ENCODE peak calls at places on chromosomes 1 and 21, in eight cellular contexts. T is breast epithelium; D is K562; W is SK-N-SH; V is tibial artery; G is psoas muscle; F is lung; H is CD8-positive, alpha-beta T cell. O is an unnamed sample.
A peak's percentile ranks its signal among the peaks of the same experiment; 100 is the strongest.

GRCh38 chr1:234114648-234115307 is 210.3 kb downstream of the SLC35F3 start:
- DNase-seq in T (peak; percentile 18), D (peak; percentile 35), W (peak; percentile 54), V (peak; percentile 33), G (no peak), F (no peak), H (no peak), O (peak; percentile 10)

GRCh38 chr1:156860113-156860638 is 489 bp upstream of the NTRK1 start:
- DNase-seq in T (no peak), D (peak; percentile 80), W (peak; percentile 87), V (no peak), G (peak; percentile 73), F (no peak), H (peak; percentile 48), O (peak; percentile 30)

GRCh38 chr1:28091043-28091781 is 2.8 kb upstream of the EYA3 start:
- DNase-seq in T (peak; percentile 51), D (peak; percentile 62), W (peak; percentile 54), V (peak; percentile 68), G (peak; percentile 72), F (peak; percentile 79), H (peak; percentile 67), O (peak; percentile 88)

GRCh38 chr1:32398401-32398800 is 4.2 kb upstream of the BSDC1 start:
- DNase-seq in T (no peak), D (no peak), W (no peak), V (no peak), G (no peak), F (no peak), H (no peak), O (no peak)

GRCh38 chr1:79193211-79194079 is 186.9 kb upstream of the ADGRL4 start:
- DNase-seq in T (no peak), D (no peak), W (no peak), V (no peak), G (no peak), F (no peak), H (no peak), O (no peak)

GRCh38 chr21:15749868-15750174 is 20.0 kb downstream of the USP25 start:
- DNase-seq in T (no peak), D (no peak), W (no peak), V (no peak), G (no peak), F (no peak), H (no peak), O (no peak)

GRCh38 chr1:24564695-24565094 is 8.8 kb downstream of the NCMAP start:
- DNase-seq in T (no peak), D (no peak), W (no peak), V (no peak), G (no peak), F (no peak), H (no peak), O (no peak)

GRCh38 chr1:28021064-28021463 is 61.3 kb downstream of the XKR8 start:
- DNase-seq in T (no peak), D (no peak), W (no peak), V (no peak), G (no peak), F (no peak), H (no peak), O (no peak)

GRCh38 chr1:208654241-208654640 is 410.1 kb upstream of the PLXNA2 start:
- DNase-seq in T (no peak), D (peak; percentile 44), W (peak; percentile 24), V (no peak), G (no peak), F (no peak), H (no peak), O (no peak)

GRCh38 chr21:16345757-16346156 is 616.0 kb downstream of the USP25 start:
- DNase-seq in T (no peak), D (no peak), W (peak; percentile 16), V (no peak), G (no peak), F (no peak), H (no peak), O (no peak)

GRCh38 chr1:20187103-20187812 is 940 bp upstream of the PLA2G2C start:
- DNase-seq in T (peak; percentile 74), D (peak; percentile 68), W (no peak), V (peak; percentile 41), G (no peak), F (peak; percentile 54), H (no peak), O (peak; percentile 77)

GRCh38 chr1:116131866-116132605 is 20.8 kb downstream of the MAB21L3 start:
- DNase-seq in T (no peak), D (no peak), W (no peak), V (no peak), G (no peak), F (no peak), H (no peak), O (no peak)

GRCh38 chr21:46000731-46001641 is 19.4 kb downstream of the COL6A1 start:
- DNase-seq in T (peak; percentile 15), D (peak; percentile 75), W (no peak), V (peak; percentile 18), G (peak; percentile 57), F (no peak), H (no peak), O (peak; percentile 11)

GRCh38 chr1:98422821-98423220 is 238.7 kb upstream of the SNX7 start:
- DNase-seq in T (no peak), D (no peak), W (no peak), V (no peak), G (no peak), F (no peak), H (no peak), O (no peak)

GRCh38 chr1:206897175-206897574 is at the start of gene IL24:
- DNase-seq in T (no peak), D (no peak), W (no peak), V (no peak), G (no peak), F (no peak), H (no peak), O (no peak)

GRCh38 chr1:172180886-172181285 is 239.6 kb upstream of the C1orf105 start:
- DNase-seq in T (no peak), D (no peak), W (no peak), V (peak; percentile 34), G (peak; percentile 66), F (no peak), H (no peak), O (peak; percentile 50)

GRCh38 chr1:115184260-115184950 is 95.1 kb upstream of the TSPAN2 start:
- DNase-seq in T (no peak), D (no peak), W (no peak), V (no peak), G (no peak), F (no peak), H (no peak), O (no peak)

GRCh38 chr21:43866659-43867331 is 1.8 kb downstream of the AGPAT3 start:
- DNase-seq in T (no peak), D (peak; percentile 54), W (no peak), V (no peak), G (no peak), F (peak; percentile 41), H (no peak), O (peak; percentile 82)

GRCh38 chr21:45632897-45633260 is 10.6 kb upstream of the PCBP3 start:
- DNase-seq in T (no peak), D (no peak), W (peak; percentile 8), V (no peak), G (no peak), F (no peak), H (no peak), O (no peak)

GRCh38 chr1:81470250-81470649 is 330.5 kb upstream of the ADGRL2 start:
- DNase-seq in T (no peak), D (no peak), W (no peak), V (no peak), G (no peak), F (no peak), H (no peak), O (no peak)

GRCh38 chr1:3270403-3271245 is 183.8 kb upstream of the ARHGEF16 start:
- DNase-seq in T (no peak), D (no peak), W (no peak), V (no peak), G (no peak), F (no peak), H (no peak), O (no peak)

GRCh38 chr1:7561331-7561921 is 209.7 kb upstream of the VAMP3 start:
- DNase-seq in T (no peak), D (peak; percentile 67), W (peak; percentile 69), V (no peak), G (peak; percentile 39), F (no peak), H (no peak), O (no peak)

GRCh38 chr1:214957330-214958137 is 125.0 kb upstream of the KCNK2 start:
- DNase-seq in T (peak; percentile 18), D (no peak), W (no peak), V (no peak), G (no peak), F (no peak), H (no peak), O (no peak)

DNA sequence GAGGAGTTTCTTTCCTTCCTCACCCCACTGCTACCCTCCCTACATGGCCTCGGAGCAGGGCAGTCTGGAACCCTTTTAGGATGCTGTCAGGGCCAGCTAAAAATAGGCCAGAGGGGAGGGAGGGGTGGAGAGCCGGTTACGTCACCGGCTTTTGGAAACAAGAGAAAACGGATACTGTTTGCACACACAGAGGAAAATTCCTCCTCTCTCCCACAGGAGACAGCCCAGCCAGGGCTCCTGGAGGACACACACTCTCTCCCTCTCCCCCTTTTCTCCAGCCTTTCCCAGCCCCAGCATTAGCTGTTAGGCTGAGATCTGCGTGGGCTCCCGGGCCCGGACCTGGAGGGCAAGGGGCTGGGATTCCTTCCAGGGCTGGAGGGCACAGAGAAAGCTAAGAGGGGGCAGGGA is 20.0 kb upstream of the ALDH4A1 start:
- DNase-seq in T (peak; percentile 78), D (no peak), W (no peak), V (peak; percentile 91), G (peak; percentile 86), F (peak; percentile 69), H (no peak), O (peak; percentile 70)
- TF ChIP-seq CTCF in T (peak; percentile 31), D (no peak), W (peak; percentile 15), V (peak; percentile 60), G (no peak), F (no peak), H (no peak), O (no peak)

GRCh38 chr1:1836119-1836518 is 54.8 kb downstream of the GNB1 start:
- DNase-seq in T (no peak), D (no peak), W (no peak), V (no peak), G (no peak), F (no peak), H (no peak), O (no peak)
- H3K4me1 ChIP-seq in T (no peaks in the 10 kb centered on the region), D (no peaks in the 10 kb centered on the region), W (no peaks in the 10 kb centered on the region), V (peaks cover 10% of the 10 kb centered on the region), G (peaks cover 11% of the 10 kb centered on the region), F (peaks cover 7% of the 10 kb centered on the region), H (peaks cover 8% of the 10 kb centered on the region), O (peaks cover 14% of the 10 kb centered on the region)

GRCh38 chr1:225418598-225418997 is 9.2 kb downstream of the LBR start:
- DNase-seq in T (no peak), D (no peak), W (no peak), V (no peak), G (no peak), F (no peak), H (no peak), O (peak; percentile 76)
- H3K36me3 ChIP-seq in T (no peaks in the 10 kb centered on the region), D (peaks cover 98% of the 10 kb centered on the region), W (peaks cover 62% of the 10 kb centered on the region), V (peaks cover 49% of the 10 kb centered on the region), G (peaks cover 84% of the 10 kb centered on the region), F (peaks cover 12% of the 10 kb centered on the region), H (peaks cover 43% of the 10 kb centered on the region), O (peaks cover 1% of the 10 kb centered on the region)

DNA sequence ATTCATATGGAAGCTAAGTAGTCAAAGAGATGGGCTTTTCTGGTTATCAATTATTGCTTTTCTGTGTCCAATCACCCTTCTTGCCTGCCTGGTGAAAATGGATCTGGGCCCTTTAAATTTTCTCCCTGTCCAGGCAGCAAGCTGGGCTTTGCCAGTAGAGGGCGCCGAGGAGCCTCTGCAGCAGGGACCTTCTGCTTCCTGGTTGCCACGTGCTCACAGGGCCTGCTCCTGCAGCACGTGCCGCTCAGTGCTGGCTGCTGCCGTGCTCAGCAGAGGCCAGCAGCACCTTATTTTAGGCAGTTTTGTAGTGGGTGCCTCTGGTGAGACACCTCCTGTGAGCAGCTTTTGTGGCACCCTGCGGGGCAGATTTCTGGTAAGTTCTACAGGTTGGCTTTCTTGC is 4.0 kb downstream of the ACTL8 start:
- DNase-seq in T (no peak), D (peak; percentile 71), W (no peak), V (no peak), G (no peak), F (no peak), H (no peak), O (no peak)
- TF ChIP-seq CTCF in T (no peak), D (peak; percentile 62), W (peak; percentile 37), V (no peak), G (no peak), F (no peak), H (no peak), O (no peak)